ENCODE peak calls at places on chromosome 2, in six cellular contexts. One of them, this sample, is unnamed. For H3K4me1, the result is how much of the 10 kb centered on the place peaks cover.

GRCh38 chr2:12555012-12555645 is 161.6 kb upstream of the TRIB2 start:
- DNase-seq in K562: peak
- DNase-seq in tibial artery: no peak
- DNase-seq in fibroblast of lung: peak
- DNase-seq in body of pancreas: no peak
- DNase-seq in upper lobe of right lung: no peak
- DNase-seq in this sample: peak

GRCh38 chr2:12340164-12340563 is 376.6 kb upstream of the TRIB2 start:
- DNase-seq in fibroblast of lung: peak
- DNase-seq in K562: no peak
- DNase-seq in tibial artery: no peak
- DNase-seq in body of pancreas: no peak
- DNase-seq in upper lobe of right lung: no peak
- DNase-seq in this sample: no peak

GRCh38 chr2:16509042-16509441 is 156.6 kb downstream of the CYRIA start:
- DNase-seq in upper lobe of right lung: no peak
- DNase-seq in tibial artery: no peak
- DNase-seq in fibroblast of lung: no peak
- DNase-seq in K562: no peak
- DNase-seq in body of pancreas: no peak
- DNase-seq in this sample: no peak

GRCh38 chr2:13652531-13653313 is 936.0 kb downstream of the TRIB2 start:
- DNase-seq in upper lobe of right lung: no peak
- DNase-seq in body of pancreas: no peak
- DNase-seq in fibroblast of lung: peak
- DNase-seq in K562: no peak
- DNase-seq in tibial artery: no peak
- DNase-seq in this sample: peak

GRCh38 chr2:192030289-192030688 is 164.4 kb downstream of the TMEFF2 start:
- DNase-seq in fibroblast of lung: no peak
- DNase-seq in body of pancreas: no peak
- DNase-seq in upper lobe of right lung: no peak
- DNase-seq in K562: no peak
- DNase-seq in tibial artery: no peak
- DNase-seq in this sample: no peak

GRCh38 chr2:237616373-237617304 is 10.7 kb upstream of the LRRFIP1 start:
- DNase-seq in K562: no peak
- DNase-seq in body of pancreas: no peak
- DNase-seq in fibroblast of lung: peak
- DNase-seq in upper lobe of right lung: no peak
- DNase-seq in tibial artery: no peak
- DNase-seq in this sample: no peak

GRCh38 chr2:236621786-236622185 is 52.2 kb downstream of the ACKR3 start:
- DNase-seq in upper lobe of right lung: peak
- DNase-seq in tibial artery: no peak
- DNase-seq in fibroblast of lung: no peak
- DNase-seq in body of pancreas: no peak
- DNase-seq in K562: no peak
- DNase-seq in this sample: no peak

GRCh38 chr2:28228419-28228995 is 164.2 kb upstream of the FOSL2 start:
- DNase-seq in tibial artery: no peak
- DNase-seq in K562: no peak
- DNase-seq in upper lobe of right lung: no peak
- DNase-seq in fibroblast of lung: no peak
- DNase-seq in body of pancreas: no peak
- DNase-seq in this sample: no peak

GRCh38 chr2:113692698-113693428 is 63.6 kb downstream of the SLC35F5 start:
- DNase-seq in upper lobe of right lung: no peak
- DNase-seq in K562: no peak
- DNase-seq in fibroblast of lung: no peak
- DNase-seq in body of pancreas: no peak
- DNase-seq in tibial artery: no peak
- DNase-seq in this sample: no peak

GRCh38 chr2:102237176-102237575 is 50.4 kb downstream of the IL1RL2 start:
- DNase-seq in K562: no peak
- DNase-seq in tibial artery: no peak
- DNase-seq in fibroblast of lung: no peak
- DNase-seq in upper lobe of right lung: no peak
- DNase-seq in body of pancreas: no peak
- DNase-seq in this sample: no peak

GRCh38 chr2:56648802-56649201 is 465.0 kb downstream of the CCDC85A start:
- DNase-seq in fibroblast of lung: peak
- DNase-seq in upper lobe of right lung: no peak
- DNase-seq in K562: no peak
- DNase-seq in body of pancreas: no peak
- DNase-seq in tibial artery: no peak
- DNase-seq in this sample: no peak

GRCh38 chr2:200616193-200616592 is 30.4 kb downstream of the AOX1 start:
- DNase-seq in K562: no peak
- DNase-seq in upper lobe of right lung: no peak
- DNase-seq in body of pancreas: peak
- DNase-seq in fibroblast of lung: no peak
- DNase-seq in tibial artery: no peak
- DNase-seq in this sample: no peak

GRCh38 chr2:126864861-126865260 is 33.8 kb upstream of the TEX51 start:
- DNase-seq in K562: no peak
- DNase-seq in body of pancreas: no peak
- DNase-seq in upper lobe of right lung: no peak
- DNase-seq in tibial artery: no peak
- DNase-seq in fibroblast of lung: no peak
- DNase-seq in this sample: peak
- H3K4me1 ChIP-seq in K562: under half
- H3K4me1 ChIP-seq in body of pancreas: under half
- H3K4me1 ChIP-seq in upper lobe of right lung: under half
- H3K4me1 ChIP-seq in tibial artery: under half
- H3K4me1 ChIP-seq in fibroblast of lung: under half
- H3K4me1 ChIP-seq in this sample: under half

GRCh38 chr2:37554687-37555086 is 116.8 kb downstream of the CDC42EP3 start:
- DNase-seq in upper lobe of right lung: no peak
- DNase-seq in fibroblast of lung: no peak
- DNase-seq in body of pancreas: no peak
- DNase-seq in tibial artery: no peak
- DNase-seq in K562: no peak
- DNase-seq in this sample: no peak

GRCh38 chr2:37553411-37554156 is 117.9 kb downstream of the CDC42EP3 start:
- DNase-seq in body of pancreas: no peak
- DNase-seq in upper lobe of right lung: no peak
- DNase-seq in tibial artery: no peak
- DNase-seq in fibroblast of lung: no peak
- DNase-seq in K562: no peak
- DNase-seq in this sample: no peak

GRCh38 chr2:37554157-37554515 is 117.3 kb downstream of the CDC42EP3 start:
- DNase-seq in tibial artery: no peak
- DNase-seq in K562: no peak
- DNase-seq in body of pancreas: no peak
- DNase-seq in upper lobe of right lung: no peak
- DNase-seq in fibroblast of lung: no peak
- DNase-seq in this sample: peak

GRCh38 chr2:37556256-37556655 is 115.2 kb downstream of the CDC42EP3 start:
- DNase-seq in fibroblast of lung: peak
- DNase-seq in upper lobe of right lung: no peak
- DNase-seq in K562: no peak
- DNase-seq in body of pancreas: no peak
- DNase-seq in tibial artery: no peak
- DNase-seq in this sample: no peak

DNA sequence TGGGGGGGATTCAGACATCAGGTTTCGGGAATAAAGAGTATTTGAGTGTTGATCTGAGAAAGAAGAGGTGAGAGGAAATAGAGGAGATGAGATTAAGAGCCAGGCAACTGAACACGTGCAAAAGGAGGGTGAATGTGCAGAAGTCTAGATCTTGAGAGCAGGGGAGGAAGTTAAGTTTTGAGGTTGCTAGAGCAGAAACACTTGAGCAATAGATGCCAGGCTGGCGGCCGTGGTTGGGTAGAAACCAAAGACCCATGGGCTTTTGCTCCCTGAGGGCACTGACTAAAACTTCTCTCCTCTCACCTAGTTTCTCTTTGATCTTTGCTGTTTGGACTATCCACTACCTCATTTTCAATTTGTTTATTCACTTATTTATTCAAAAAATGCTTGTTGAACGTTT is 116.0 kb downstream of the CDC42EP3 start:
- DNase-seq in body of pancreas: no peak
- DNase-seq in fibroblast of lung: no peak
- DNase-seq in upper lobe of right lung: no peak
- DNase-seq in K562: no peak
- DNase-seq in tibial artery: no peak
- DNase-seq in this sample: no peak
- H3K4me1 ChIP-seq in body of pancreas: under half
- H3K4me1 ChIP-seq in fibroblast of lung: under half
- H3K4me1 ChIP-seq in upper lobe of right lung: under half
- H3K4me1 ChIP-seq in K562: under half
- H3K4me1 ChIP-seq in tibial artery: under half
- H3K4me1 ChIP-seq in this sample: under half

DNA sequence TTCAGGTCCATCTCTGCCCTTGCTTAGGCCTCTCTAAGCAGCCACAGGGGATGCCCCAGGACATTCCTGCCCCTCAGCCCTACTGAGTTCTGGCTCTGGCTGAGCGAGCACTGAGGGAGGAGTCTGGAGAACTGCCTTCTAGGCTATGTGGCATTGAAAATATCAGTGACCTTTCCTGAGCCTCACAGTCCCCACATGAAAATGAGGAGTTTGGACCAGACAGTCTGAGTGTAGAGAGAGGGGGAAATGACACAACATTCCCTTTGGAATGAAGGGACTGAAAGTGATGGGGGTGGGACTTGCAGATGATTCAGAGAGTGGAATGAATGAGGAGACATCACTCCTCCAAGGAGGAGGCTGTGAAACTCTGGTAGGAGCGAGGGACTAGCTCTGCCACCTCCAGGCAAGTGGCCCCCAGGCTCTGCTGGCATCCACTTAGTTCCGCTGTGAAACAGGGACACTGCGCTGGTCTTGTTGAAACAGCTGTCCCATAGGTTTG is 8.0 kb downstream of the TNS1 start:
- DNase-seq in K562: no peak
- DNase-seq in body of pancreas: peak
- DNase-seq in upper lobe of right lung: no peak
- DNase-seq in fibroblast of lung: peak
- DNase-seq in tibial artery: no peak
- DNase-seq in this sample: no peak
- H3K4me1 ChIP-seq in K562: under half
- H3K4me1 ChIP-seq in body of pancreas: half or more
- H3K4me1 ChIP-seq in upper lobe of right lung: under half
- H3K4me1 ChIP-seq in fibroblast of lung: under half
- H3K4me1 ChIP-seq in tibial artery: under half
- H3K4me1 ChIP-seq in this sample: under half

GRCh38 chr2:65366595-65367125 is 65.7 kb downstream of the SPRED2 start:
- DNase-seq in fibroblast of lung: peak
- DNase-seq in K562: peak
- DNase-seq in body of pancreas: no peak
- DNase-seq in upper lobe of right lung: no peak
- DNase-seq in tibial artery: no peak
- DNase-seq in this sample: peak
- H3K4me1 ChIP-seq in fibroblast of lung: under half
- H3K4me1 ChIP-seq in K562: half or more
- H3K4me1 ChIP-seq in body of pancreas: under half
- H3K4me1 ChIP-seq in upper lobe of right lung: under half
- H3K4me1 ChIP-seq in tibial artery: under half
- H3K4me1 ChIP-seq in this sample: under half

GRCh38 chr2:219252900-219253752 is at the start of gene TUBA4B:
- DNase-seq in K562: peak
- DNase-seq in body of pancreas: peak
- DNase-seq in tibial artery: peak
- DNase-seq in upper lobe of right lung: peak
- DNase-seq in fibroblast of lung: peak
- DNase-seq in this sample: no peak

GRCh38 chr2:219251656-219252055 is 1.4 kb upstream of the TUBA4B start:
- DNase-seq in fibroblast of lung: peak
- DNase-seq in tibial artery: no peak
- DNase-seq in K562: no peak
- DNase-seq in body of pancreas: no peak
- DNase-seq in upper lobe of right lung: no peak
- DNase-seq in this sample: no peak

GRCh38 chr2:219253753-219254589 is at the start of gene TUBA4A:
- DNase-seq in body of pancreas: peak
- DNase-seq in upper lobe of right lung: peak
- DNase-seq in fibroblast of lung: peak
- DNase-seq in tibial artery: peak
- DNase-seq in K562: peak
- DNase-seq in this sample: peak

GRCh38 chr2:219252084-219252483 is 959 bp upstream of the TUBA4B start:
- DNase-seq in upper lobe of right lung: no peak
- DNase-seq in K562: no peak
- DNase-seq in tibial artery: peak
- DNase-seq in fibroblast of lung: no peak
- DNase-seq in body of pancreas: no peak
- DNase-seq in this sample: no peak

DNA sequence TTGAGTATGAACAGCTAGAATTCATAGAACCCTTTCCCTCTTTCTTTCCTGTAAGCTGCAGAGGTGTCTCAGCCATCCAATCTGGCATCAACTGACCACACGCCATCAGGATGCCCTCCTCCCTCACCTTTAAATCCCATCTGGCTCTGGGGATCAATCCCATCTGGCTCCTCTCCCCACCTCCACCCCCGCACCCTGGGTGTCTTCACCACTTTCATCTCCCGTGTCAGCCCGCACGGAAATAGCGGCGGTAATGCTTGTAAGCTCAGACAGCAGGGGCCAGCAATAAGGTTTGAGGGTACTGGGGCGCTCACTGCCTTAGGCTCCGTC is 508 bp upstream of the TUBA4B start:
- DNase-seq in fibroblast of lung: no peak
- DNase-seq in upper lobe of right lung: no peak
- DNase-seq in tibial artery: no peak
- DNase-seq in body of pancreas: no peak
- DNase-seq in K562: peak
- DNase-seq in this sample: no peak
- H3K4me1 ChIP-seq in fibroblast of lung: under half
- H3K4me1 ChIP-seq in upper lobe of right lung: under half
- H3K4me1 ChIP-seq in tibial artery: under half
- H3K4me1 ChIP-seq in body of pancreas: half or more
- H3K4me1 ChIP-seq in K562: under half
- H3K4me1 ChIP-seq in this sample: under half

GRCh38 chr2:86074256-86074655 is 31.4 kb downstream of the POLR1A start:
- DNase-seq in fibroblast of lung: no peak
- DNase-seq in tibial artery: no peak
- DNase-seq in K562: no peak
- DNase-seq in body of pancreas: no peak
- DNase-seq in upper lobe of right lung: no peak
- DNase-seq in this sample: no peak
- H3K4me1 ChIP-seq in fibroblast of lung: under half
- H3K4me1 ChIP-seq in tibial artery: under half
- H3K4me1 ChIP-seq in K562: under half
- H3K4me1 ChIP-seq in body of pancreas: under half
- H3K4me1 ChIP-seq in upper lobe of right lung: under half
- H3K4me1 ChIP-seq in this sample: under half

DNA sequence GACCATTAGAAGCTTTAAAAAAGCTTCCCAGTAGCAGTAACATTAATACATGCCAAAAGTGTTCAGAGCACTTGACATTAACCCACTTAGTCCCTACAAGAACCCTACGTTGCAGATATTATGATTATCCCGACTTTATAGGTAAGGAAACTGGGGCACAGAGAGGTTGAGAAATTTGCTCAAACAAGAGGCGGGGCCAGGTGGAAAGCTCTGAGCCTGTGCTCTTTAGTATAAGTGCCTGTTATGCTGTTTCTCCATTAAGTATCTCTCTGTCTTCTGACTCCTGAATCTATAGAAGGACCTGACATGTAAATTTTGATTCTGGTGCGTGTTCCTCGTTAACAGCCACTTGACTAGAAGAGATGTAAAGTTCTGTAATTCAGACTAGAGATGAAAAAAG is 139.8 kb downstream of the RBMS1 start:
- DNase-seq in upper lobe of right lung: no peak
- DNase-seq in fibroblast of lung: no peak
- DNase-seq in body of pancreas: no peak
- DNase-seq in K562: no peak
- DNase-seq in tibial artery: no peak
- DNase-seq in this sample: no peak
- H3K4me1 ChIP-seq in upper lobe of right lung: under half
- H3K4me1 ChIP-seq in fibroblast of lung: under half
- H3K4me1 ChIP-seq in body of pancreas: under half
- H3K4me1 ChIP-seq in K562: under half
- H3K4me1 ChIP-seq in tibial artery: under half
- H3K4me1 ChIP-seq in this sample: under half

This sample was measured in BE2C.